ENCODE peak calls at places on chromosome 11, in four cellular contexts. C is upper lobe of right lung, P is lower lobe of right lung, H is OCI-LY7. M is an unnamed sample. For H3K4me1, the result is how much of the 10 kb centered on the place peaks cover.

GRCh38 chr11:898160-898517 is 12.5 kb downstream of the CHID1 start:
- DNase-seq in H (no peak), P (no peak), C (no peak), M (no peak)

GRCh38 chr11:2362414-2362813 is 14.7 kb upstream of the CD81 start:
- DNase-seq in H (no peak), C (peak), P (no peak), M (no peak)

GRCh38 chr11:63663809-63664208 is 7.4 kb downstream of the ATL3 start:
- DNase-seq in H (no peak), C (no peak), P (no peak), M (no peak)

GRCh38 chr11:66846671-66847091 is 3.4 kb downstream of the RCE1 start:
- DNase-seq in C (no peak), H (no peak), P (no peak), M (no peak)

GRCh38 chr11:17563961-17564686 is 17.1 kb downstream of the OTOG start:
- DNase-seq in C (no peak), H (no peak), P (no peak), M (no peak)

GRCh38 chr11:45079567-45079942 is 66.9 kb upstream of the PRDM11 start:
- DNase-seq in P (no peak), C (no peak), H (no peak), M (no peak)

GRCh38 chr11:36622431-36623136 is 24.5 kb upstream of the RAG2 start:
- DNase-seq in C (no peak), H (peak), P (no peak), M (no peak)

GRCh38 chr11:19842505-19842904 is 129.9 kb downstream of the NAV2 start:
- DNase-seq in C (no peak), H (no peak), P (no peak), M (no peak)

GRCh38 chr11:96388891-96389603 is 665 bp downstream of the CCDC82 start:
- DNase-seq in H (peak), C (no peak), P (no peak), M (no peak)

GRCh38 chr11:637593-638507 is 781 bp downstream of the DRD4 start:
- DNase-seq in P (no peak), C (no peak), H (no peak), M (no peak)

GRCh38 chr11:100080821-100081220 is 606.3 kb upstream of the ARHGAP42 start:
- DNase-seq in H (no peak), P (no peak), C (no peak), M (no peak)

GRCh38 chr11:134164490-134165370 is 59.0 kb downstream of the NCAPD3 start:
- DNase-seq in P (no peak), C (no peak), H (no peak), M (no peak)

GRCh38 chr11:77040401-77040777 is 6.2 kb downstream of the B3GNT6 start:
- DNase-seq in P (no peak), H (no peak), C (no peak), M (no peak)

GRCh38 chr11:110883266-110883665 is 171.0 kb upstream of the ARHGAP20 start:
- DNase-seq in C (no peak), P (no peak), H (no peak), M (no peak)

GRCh38 chr11:31847761-31848160 is 36.6 kb upstream of the PAX6 start:
- DNase-seq in C (no peak), H (no peak), P (no peak), M (no peak)

GRCh38 chr11:46263120-46263519 is 14.3 kb upstream of the CREB3L1 start:
- DNase-seq in H (no peak), C (no peak), P (no peak), M (no peak)

GRCh38 chr11:118212131-118212725 is 12.6 kb downstream of the JAML start:
- DNase-seq in H (no peak), C (peak), P (peak), M (no peak)

GRCh38 chr11:133825666-133826065 is 19.6 kb downstream of the SPATA19 start:
- DNase-seq in C (no peak), H (no peak), P (no peak), M (no peak)

GRCh38 chr11:46916669-46917108 is 1.7 kb downstream of the LRP4 start:
- DNase-seq in C (no peak), P (no peak), H (no peak), M (no peak)

GRCh38 chr11:76067099-76067498 is 139.2 kb downstream of the WNT11 start:
- DNase-seq in H (no peak), P (no peak), C (no peak), M (no peak)

GRCh38 chr11:129285387-129285786 is 90.3 kb upstream of the BARX2 start:
- DNase-seq in P (no peak), H (no peak), C (no peak), M (no peak)

GRCh38 chr11:57425565-57426438 is 1.1 kb downstream of the SLC43A3 start:
- DNase-seq in P (peak), H (no peak), C (peak), M (no peak)

GRCh38 chr11:72010529-72011233 is 12.0 kb downstream of the IL18BP start:
- DNase-seq in C (no peak), H (no peak), P (no peak), M (peak)
- H3K4me1 ChIP-seq in C (under half), H (under half), P (under half), M (under half)

GRCh38 chr11:27653990-27654758 is 46.1 kb downstream of the BDNF start:
- DNase-seq in C (no peak), H (no peak), P (no peak), M (no peak)

GRCh38 chr11:27658535-27659236 is 41.6 kb downstream of the BDNF start:
- DNase-seq in P (no peak), C (no peak), H (no peak), M (no peak)

GRCh38 chr11:27656320-27656719 is 43.9 kb downstream of the BDNF start:
- DNase-seq in C (no peak), H (no peak), P (no peak), M (no peak)

GRCh38 chr11:27660171-27660570 is 40.1 kb downstream of the BDNF start:
- DNase-seq in C (no peak), P (no peak), H (no peak), M (no peak)

GRCh38 chr11:27656806-27657483 is 43.3 kb downstream of the BDNF start:
- DNase-seq in C (no peak), P (no peak), H (no peak), M (no peak)
- TF ChIP-seq CTCF in C (no peak), P (no peak), H (no peak), M (no peak)

GRCh38 chr11:12155696-12156095 is 45.3 kb downstream of the MICAL2 start:
- DNase-seq in H (no peak), C (no peak), P (no peak), M (peak)

GRCh38 chr11:12158926-12159325 is 48.5 kb downstream of the MICAL2 start:
- DNase-seq in H (no peak), C (no peak), P (no peak), M (peak)

GRCh38 chr11:12156301-12157140 is 46.1 kb downstream of the MICAL2 start:
- DNase-seq in H (no peak), C (no peak), P (no peak), M (no peak)

GRCh38 chr11:12157241-12157661 is 46.9 kb downstream of the MICAL2 start:
- DNase-seq in H (no peak), P (no peak), C (no peak), M (no peak)

GRCh38 chr11:12154871-12155668 is 44.7 kb downstream of the MICAL2 start:
- DNase-seq in H (no peak), C (no peak), P (no peak), M (peak)
- H3K4me1 ChIP-seq in H (under half), C (under half), P (under half), M (under half)

DNA sequence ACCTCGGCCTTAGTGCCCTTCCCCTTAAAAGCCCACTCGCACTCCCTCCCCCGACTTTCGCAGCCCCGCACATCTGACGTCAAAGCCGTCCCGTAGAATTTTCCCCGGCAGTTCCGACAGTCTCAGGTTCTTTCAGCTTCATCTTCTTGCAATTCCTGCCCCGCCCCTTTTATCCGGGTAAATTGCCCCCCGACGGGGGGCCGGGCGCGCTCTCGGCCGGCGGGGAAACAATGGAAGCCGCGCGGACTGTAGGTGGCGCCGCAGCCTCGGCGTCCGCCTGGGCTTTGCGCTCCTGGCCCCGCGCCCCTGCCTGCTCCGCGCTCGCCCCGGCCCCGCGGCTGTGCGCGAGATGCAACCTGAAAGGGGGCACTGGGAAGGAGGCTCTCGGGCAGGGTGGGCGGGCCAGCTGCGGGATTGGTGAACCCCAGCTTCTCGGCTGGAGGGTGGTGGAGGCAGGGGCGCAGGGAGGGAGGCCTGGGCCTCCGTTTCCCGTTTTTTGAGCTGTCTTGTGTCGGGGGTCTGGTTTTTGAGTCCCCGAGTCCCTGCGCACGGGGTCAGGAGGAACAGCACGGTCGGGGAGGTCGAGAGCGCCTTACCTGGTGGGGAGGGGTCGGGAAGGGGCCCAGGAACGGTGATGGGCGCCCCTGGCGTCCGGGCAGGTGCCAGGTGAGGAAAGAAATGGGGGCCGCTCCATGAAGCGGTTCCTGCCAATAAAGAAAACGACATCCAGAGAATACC is 855 bp upstream of the FGF19 start:
- DNase-seq in C (no peak), H (no peak), P (no peak), M (no peak)
- TF ChIP-seq CTCF in C (peak), H (no peak), P (peak), M (no peak)

GRCh38 chr11:128042290-128042751 is 545.0 kb downstream of the ETS1 start:
- DNase-seq in H (no peak), C (no peak), P (no peak), M (no peak)
- H3K4me1 ChIP-seq in H (under half), C (under half), P (under half), M (under half)

DNA sequence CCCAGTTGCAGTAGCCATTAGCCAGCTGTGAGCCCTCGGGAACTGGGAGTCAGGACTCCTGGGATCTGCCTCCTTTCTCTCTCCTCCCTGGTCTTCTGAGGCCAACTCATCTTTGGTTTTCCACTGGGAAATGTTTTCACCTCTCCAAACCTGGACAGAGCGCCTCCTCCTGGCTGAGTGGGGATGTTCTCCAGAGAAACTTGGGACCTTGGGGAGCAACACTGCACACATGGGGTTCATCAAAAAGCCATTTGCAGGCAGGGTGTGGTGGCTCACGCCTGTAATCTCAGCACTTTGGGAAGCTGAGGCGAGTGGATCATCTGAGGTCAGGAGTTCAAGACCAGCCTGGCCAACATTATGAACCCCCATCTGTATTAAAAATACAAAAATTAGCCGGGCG is 145.4 kb downstream of the NECTIN1 start:
- DNase-seq in H (no peak), C (no peak), P (no peak), M (peak)
- TF ChIP-seq CTCF in H (peak), C (no peak), P (no peak), M (no peak)

GRCh38 chr11:68369756-68370155 is 57.4 kb downstream of the LRP5 start:
- DNase-seq in C (no peak), H (no peak), P (no peak), M (no peak)

GRCh38 chr11:68369161-68369560 is 56.8 kb downstream of the LRP5 start:
- DNase-seq in C (no peak), H (no peak), P (no peak), M (no peak)

GRCh38 chr11:68365943-68366435 is 53.6 kb downstream of the LRP5 start:
- DNase-seq in C (no peak), P (no peak), H (no peak), M (no peak)

GRCh38 chr11:68364581-68364980 is 52.2 kb downstream of the LRP5 start:
- DNase-seq in C (no peak), H (no peak), P (no peak), M (no peak)

DNA sequence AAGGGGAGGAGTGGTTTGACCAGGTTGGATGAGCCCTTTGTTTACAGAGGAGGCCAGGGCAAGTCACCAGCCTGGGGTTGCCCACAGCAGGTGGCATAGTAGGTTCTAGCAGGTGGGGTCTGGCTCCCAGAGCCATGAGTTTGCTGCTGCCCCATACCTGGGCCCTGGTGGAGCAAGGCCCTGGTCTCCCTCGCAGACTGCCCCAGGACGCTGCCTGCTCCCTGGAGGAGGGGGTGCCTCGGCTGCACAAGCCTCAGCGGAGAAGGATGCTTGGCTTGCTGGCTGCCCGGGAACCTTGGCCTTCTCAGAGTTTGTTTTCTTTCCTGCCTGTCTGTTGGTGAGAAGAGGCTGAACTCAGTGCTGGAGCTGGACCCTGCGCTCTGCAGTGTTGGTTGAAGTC is 54.9 kb downstream of the LRP5 start:
- DNase-seq in H (no peak), P (no peak), C (no peak), M (no peak)
- H3K4me1 ChIP-seq in H (under half), P (under half), C (under half), M (under half)

GRCh38 chr11:35407041-35407440 is 12.3 kb downstream of the SLC1A2 start:
- DNase-seq in C (no peak), H (no peak), P (no peak), M (no peak)

GRCh38 chr11:35402751-35403454 is 16.5 kb downstream of the SLC1A2 start:
- DNase-seq in P (no peak), C (no peak), H (no peak), M (no peak)

GRCh38 chr11:35398881-35399280 is 20.5 kb downstream of the SLC1A2 start:
- DNase-seq in C (no peak), P (no peak), H (no peak), M (no peak)

GRCh38 chr11:35403765-35404396 is 15.5 kb downstream of the SLC1A2 start:
- DNase-seq in P (no peak), C (no peak), H (no peak), M (no peak)

GRCh38 chr11:35404397-35404775 is 15.0 kb downstream of the SLC1A2 start:
- DNase-seq in C (peak), P (peak), H (no peak), M (no peak)
- TF ChIP-seq CTCF in C (peak), P (peak), H (peak), M (peak)

DNA sequence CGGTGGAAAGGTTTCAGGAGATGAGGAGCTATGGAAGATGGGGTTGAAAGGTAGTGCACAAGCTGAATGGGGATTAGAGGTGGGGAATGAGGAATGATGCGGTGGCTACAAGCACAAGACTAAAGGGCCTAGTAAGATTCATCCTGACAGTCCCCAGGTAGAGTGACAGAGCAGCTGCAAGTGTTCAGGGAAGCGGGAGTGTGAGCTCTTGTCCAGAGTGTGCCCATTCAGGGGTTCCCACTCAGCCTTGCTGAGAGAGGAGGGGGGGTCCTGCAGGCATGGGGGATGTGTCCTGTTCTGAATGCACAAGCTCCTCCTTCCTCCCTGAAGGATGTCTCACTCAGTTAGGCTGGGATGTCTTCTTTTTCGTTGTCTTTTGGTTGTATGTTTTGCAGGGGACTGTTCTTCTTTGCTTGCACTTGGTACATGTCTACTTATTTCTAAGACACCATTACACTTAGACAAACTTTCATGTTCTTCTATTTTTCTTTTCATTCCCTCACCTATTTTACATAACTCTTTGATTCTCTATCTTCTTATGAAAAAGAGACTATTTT is 25.8 kb upstream of the CLPB start:
- DNase-seq in H (no peak), P (no peak), C (no peak), M (no peak)
- H3K4me1 ChIP-seq in H (under half), P (under half), C (under half), M (under half)

DNA sequence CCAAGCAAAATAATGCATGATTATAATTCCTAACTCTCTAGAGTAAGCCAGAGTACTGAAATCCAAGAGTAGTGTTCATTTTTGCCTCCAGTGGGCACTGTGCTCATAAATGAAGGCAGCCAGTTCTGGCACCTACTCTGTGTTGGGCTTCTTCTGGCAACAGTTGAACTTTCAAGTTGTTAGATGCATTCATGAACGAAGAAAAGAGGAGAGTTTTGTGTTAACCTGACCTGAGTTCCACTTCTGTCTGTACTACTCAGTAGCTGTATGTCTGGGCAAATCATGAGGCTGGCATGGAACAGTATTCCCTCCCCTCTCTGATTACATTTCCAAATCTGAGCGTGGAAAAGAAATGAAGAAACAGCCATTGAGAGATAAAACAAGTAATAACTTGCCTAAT is 20.3 kb upstream of the TENM4 start:
- DNase-seq in H (no peak), P (no peak), C (no peak), M (no peak)
- TF ChIP-seq CTCF in H (peak), P (peak), C (peak), M (no peak)

M was measured in ascending aorta.